ENCODE peak calls at places on chromosomes 3 and 15, in eight cellular contexts. O is stimulated activated CD4-positive, alpha-beta T cell treated with anti-CD3 and anti-CD28 coated beads, Interleukin-15, amount 100 ng/mL, for 1 hour; S is progenitor cell of endocrine pancreas; Q is cardiac fibroblast; T is EL; W is islet precursor cell; D is amniotic epithelial cell; J is HFFc6. H is an unnamed sample.

GRCh38 chr15:61080209-61081027 is 148.7 kb downstream of the RORA start:
- DNase-seq in O (no peak), S (no peak), Q (no peak), T (no peak), W (no peak), D (no peak), J (no peak), H (no peak)

GRCh38 chr3:42080452-42080872 is 10.7 kb upstream of the TRAK1 start:
- DNase-seq in O (no peak), S (no peak), Q (peak), T (peak), W (peak), D (peak), J (peak), H (no peak)

GRCh38 chr3:41716391-41716910 is 245.5 kb downstream of the ULK4 start:
- DNase-seq in O (no peak), S (no peak), Q (peak), T (peak), W (no peak), D (peak), J (no peak), H (no peak)

GRCh38 chr3:17747184-17747889 is 4.9 kb upstream of the TBC1D5 start:
- DNase-seq in O (no peak), S (no peak), Q (no peak), T (no peak), W (no peak), D (no peak), J (no peak), H (no peak)

GRCh38 chr3:123817413-123817812 is 66.7 kb downstream of the MYLK start:
- DNase-seq in O (no peak), S (no peak), Q (no peak), T (peak), W (no peak), D (peak), J (peak), H (no peak)

GRCh38 chr3:37729119-37729518 is 132.6 kb upstream of the CTDSPL start:
- DNase-seq in O (no peak), S (no peak), Q (peak), T (no peak), W (no peak), D (peak), J (no peak), H (no peak)

GRCh38 chr3:37030573-37030972 is 37.3 kb downstream of the MLH1 start:
- DNase-seq in O (no peak), S (no peak), Q (no peak), T (no peak), W (no peak), D (no peak), J (no peak), H (no peak)

GRCh38 chr3:117736851-117737250 is 1027.3 kb downstream of the TUSC7 start:
- DNase-seq in O (no peak), S (no peak), Q (peak), T (no peak), W (no peak), D (no peak), J (no peak), H (no peak)

GRCh38 chr3:62737449-62737848 is 137.8 kb downstream of the CADPS start:
- DNase-seq in O (no peak), S (no peak), Q (no peak), T (no peak), W (no peak), D (no peak), J (no peak), H (no peak)

GRCh38 chr15:83873966-83874365 is 220.0 kb downstream of the ADAMTSL3 start:
- DNase-seq in O (no peak), S (no peak), Q (no peak), T (no peak), W (no peak), D (no peak), J (no peak), H (no peak)

GRCh38 chr3:129688310-129688895 is 81.9 kb upstream of the PLXND1 start:
- DNase-seq in O (no peak), S (no peak), Q (peak), T (no peak), W (peak), D (peak), J (no peak), H (no peak)

GRCh38 chr3:152236741-152237140 is 32.0 kb upstream of the MBNL1 start:
- DNase-seq in O (no peak), S (no peak), Q (no peak), T (peak), W (no peak), D (no peak), J (peak), H (no peak)

GRCh38 chr15:80058044-80058443 is 1.4 kb upstream of the ZFAND6 start:
- DNase-seq in O (no peak), S (no peak), Q (no peak), T (no peak), W (no peak), D (no peak), J (no peak), H (no peak)

H was measured in esophagus squamous epithelium.